ENCODE peak calls at places on chromosomes 1 and 21, in four cellular contexts. C, Z, S and I are unnamed samples.

GRCh38 chr1:183270541-183271141 is 84.6 kb downstream of the LAMC2 start:
- DNase-seq in S (no peak), C (peak), Z (peak), I (peak)

GRCh38 chr1:199283814-199284213 is 645.0 kb downstream of the PTPRC start:
- DNase-seq in Z (no peak), S (peak), C (no peak), I (no peak)

GRCh38 chr1:31745071-31745897 is 18.9 kb downstream of the ADGRB2 start:
- DNase-seq in C (peak), S (peak), Z (peak), I (peak)

GRCh38 chr21:35360870-35361570 is 311.9 kb upstream of the RUNX1 start:
- DNase-seq in Z (no peak), S (no peak), C (no peak), I (no peak)

GRCh38 chr1:234109840-234110239 is 205.4 kb downstream of the SLC35F3 start:
- DNase-seq in S (no peak), C (no peak), Z (no peak), I (no peak)

GRCh38 chr1:165114889-165115285 is 241.6 kb downstream of the LMX1A start:
- DNase-seq in Z (no peak), S (no peak), C (no peak), I (no peak)

GRCh38 chr1:185864889-185865288 is 130.7 kb downstream of the HMCN1 start:
- DNase-seq in S (no peak), C (peak), Z (peak), I (peak)

GRCh38 chr21:45950740-45951515 is 30.6 kb upstream of the COL6A1 start:
- DNase-seq in Z (peak), S (no peak), C (peak), I (peak)

GRCh38 chr1:171988243-171988642 is 146.9 kb downstream of the DNM3 start:
- DNase-seq in S (no peak), Z (no peak), C (no peak), I (peak)

GRCh38 chr1:56330400-56331026 is 248.8 kb downstream of the PLPP3 start:
- DNase-seq in Z (peak), S (no peak), C (peak), I (peak)

GRCh38 chr1:72119491-72119890 is 162.8 kb downstream of the NEGR1 start:
- DNase-seq in S (no peak), Z (no peak), C (no peak), I (no peak)

GRCh38 chr1:64962447-64962846 is 3.9 kb downstream of the JAK1 start:
- DNase-seq in S (peak), C (no peak), Z (no peak), I (no peak)

GRCh38 chr1:154955039-154955717 is 721 bp downstream of the PBXIP1 start:
- DNase-seq in Z (peak), C (peak), S (peak), I (no peak)

GRCh38 chr1:154360288-154360687 is 35.0 kb downstream of the ATP8B2 start:
- DNase-seq in C (no peak), S (no peak), Z (no peak), I (no peak)

GRCh38 chr1:220843481-220844011 is 35.7 kb upstream of the HLX start:
- DNase-seq in C (no peak), S (no peak), Z (peak), I (no peak)

GRCh38 chr1:5943373-5944068 is 48.7 kb downstream of the NPHP4 start:
- DNase-seq in Z (no peak), C (no peak), S (no peak), I (no peak)

GRCh38 chr1:108643492-108644333 is 17.2 kb downstream of the HENMT1 start:
- DNase-seq in Z (peak), S (peak), C (peak), I (peak)

GRCh38 chr21:37367758-37368535 is 1.4 kb downstream of the DYRK1A start:
- DNase-seq in S (peak), Z (peak), C (peak), I (peak)

GRCh38 chr1:56577859-56578663 is 1.3 kb downstream of the PLPP3 start:
- DNase-seq in S (peak), Z (peak), C (peak), I (peak)

GRCh38 chr1:224041032-224041431 is 72.9 kb upstream of the FBXO28 start:
- DNase-seq in C (no peak), S (no peak), Z (no peak), I (no peak)

GRCh38 chr1:22496536-22497160 is 45.0 kb downstream of the ZBTB40 start:
- DNase-seq in C (no peak), Z (no peak), S (no peak), I (no peak)

GRCh38 chr1:31575373-31576140 is 758 bp upstream of the TINAGL1 start:
- DNase-seq in Z (no peak), C (no peak), S (no peak), I (peak)

GRCh38 chr21:38179504-38179900 is 77.3 kb upstream of the KCNJ15 start:
- DNase-seq in C (peak), S (no peak), Z (peak), I (no peak)

GRCh38 chr1:5895446-5896406 is 96.5 kb downstream of the NPHP4 start:
- DNase-seq in C (no peak), Z (no peak), S (no peak), I (no peak)

GRCh38 chr1:111358964-111359363 is 68.3 kb downstream of the CHIA start:
- DNase-seq in S (no peak), C (no peak), Z (no peak), I (no peak)

GRCh38 chr1:186421446-186421845 is 39.5 kb downstream of the PDC start:
- DNase-seq in C (no peak), Z (no peak), S (no peak), I (no peak)

GRCh38 chr1:29370067-29370466 is 133.7 kb downstream of the PTPRU start:
- DNase-seq in S (no peak), Z (no peak), C (no peak), I (no peak)

GRCh38 chr21:45192332-45192731 is 95.4 kb downstream of the POFUT2 start:
- DNase-seq in S (no peak), Z (no peak), C (no peak), I (no peak)

GRCh38 chr1:90810006-90810405 is 92.9 kb upstream of the BARHL2 start:
- DNase-seq in C (no peak), S (no peak), Z (no peak), I (no peak)
- H3K4me3 ChIP-seq in C (no peak), S (no peak), Z (no peak), I (no peak)

GRCh38 chr1:198184516-198184915 is 27.7 kb downstream of the NEK7 start:
- DNase-seq in C (no peak), S (no peak), Z (no peak), I (no peak)
- H3K4me3 ChIP-seq in C (no peak), S (no peak), Z (no peak), I (no peak)

GRCh38 chr1:27724961-27725373 is 794 bp upstream of the FAM76A start:
- DNase-seq in C (peak), Z (no peak), S (peak), I (no peak)
- H3K4me3 ChIP-seq in C (peak), Z (peak), S (no peak), I (peak)

DNA sequence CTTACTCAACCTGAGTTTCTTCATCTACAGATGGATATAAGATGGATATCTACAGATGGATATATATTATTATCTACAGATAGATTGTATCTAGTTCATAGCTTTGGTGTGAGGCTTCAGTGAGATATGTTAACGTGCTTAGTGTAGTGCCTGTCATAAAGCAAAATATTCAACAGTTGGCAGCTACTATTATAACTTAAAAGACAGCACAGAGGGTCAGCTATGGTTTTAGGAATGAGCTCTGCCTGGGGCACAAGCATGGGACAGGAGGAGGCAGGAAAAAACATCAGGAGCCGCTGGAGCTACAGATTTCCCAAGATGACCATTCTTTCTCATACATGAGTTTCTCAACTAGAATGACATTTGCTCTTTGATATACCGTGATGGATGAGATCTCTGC is 1.3 kb upstream of the CYB5R1 start:
- DNase-seq in C (no peak), S (no peak), Z (no peak), I (no peak)
- H3K4me3 ChIP-seq in C (peak), S (peak), Z (no peak), I (no peak)